ENCODE peak calls at places on chromosomes 2 and 18, in ten cellular contexts. H is A549; Z is endothelial cell of umbilical vein; L is stimulated activated naive B cell treated with anti-CD40 and anti-IgM and Interleukin-4, amounts not matched to agents 10 μg/mL and 1 μg/mL and 100 μg/mL, for 72 hours; C is colonic mucosa; W is Panc1; G is cardiac fibroblast; D is heart right ventricle; Y is posterior cingulate gyrus; I is AML-193. E is an unnamed sample.

GRCh38 chr2:17309741-17310339 is 208.4 kb downstream of the RAD51AP2 start:
- DNase-seq in G (peak), D (no peak), C (peak), L (peak), W (peak), Y (no peak), I (peak), Z (peak), H (peak), E (no peak)

GRCh38 chr2:134976074-134976702 is 57.6 kb downstream of the CCNT2 start:
- DNase-seq in D (no peak), I (no peak), L (no peak), Y (no peak), Z (peak), G (no peak), W (no peak), H (no peak), C (no peak), E (no peak)

GRCh38 chr2:73202156-73203054 is at the start of gene NOTO:
- DNase-seq in D (no peak), L (no peak), Z (no peak), H (no peak), I (no peak), C (no peak), Y (no peak), G (no peak), W (no peak), E (no peak)

GRCh38 chr18:77671456-77672167 is 422.0 kb downstream of the GALR1 start:
- DNase-seq in W (no peak), Y (no peak), C (no peak), G (no peak), L (no peak), D (no peak), Z (no peak), H (no peak), I (no peak), E (no peak)

GRCh38 chr2:240925576-240926515 is 19.7 kb downstream of the CROCC2 start:
- DNase-seq in I (no peak), G (no peak), Y (peak), C (peak), L (no peak), D (peak), W (no peak), Z (no peak), H (no peak), E (no peak)

GRCh38 chr2:161418715-161419337 is 2.7 kb downstream of the TBR1 start:
- DNase-seq in L (no peak), C (peak), Y (no peak), I (no peak), G (no peak), Z (no peak), H (no peak), W (no peak), D (peak), E (no peak)

GRCh38 chr2:201259216-201259615 is 1.1 kb upstream of the CASP8 start:
- DNase-seq in C (peak), D (no peak), G (no peak), L (no peak), Y (no peak), I (no peak), Z (no peak), H (no peak), W (no peak), E (no peak)

GRCh38 chr2:107376910-107377309 is 449.8 kb upstream of the RGPD4 start:
- DNase-seq in H (no peak), Z (no peak), G (no peak), Y (no peak), I (no peak), L (no peak), W (no peak), C (no peak), D (peak), E (no peak)

GRCh38 chr18:68234676-68235075 is 480.2 kb downstream of the TMX3 start:
- DNase-seq in G (no peak), Y (no peak), W (no peak), Z (no peak), C (no peak), L (no peak), I (no peak), D (no peak), H (no peak), E (no peak)

GRCh38 chr2:137893145-137893544 is 71.1 kb upstream of the HNMT start:
- DNase-seq in I (no peak), Z (no peak), D (no peak), H (no peak), W (no peak), C (no peak), L (no peak), G (no peak), Y (no peak), E (no peak)

GRCh38 chr2:41502752-41503151 is 545.1 kb upstream of the PKDCC start:
- DNase-seq in Z (no peak), L (no peak), W (no peak), G (no peak), D (no peak), I (no peak), Y (no peak), H (no peak), C (no peak), E (no peak)

GRCh38 chr18:70489556-70489955 is 200.7 kb downstream of the SOCS6 start:
- DNase-seq in D (no peak), Y (no peak), L (no peak), G (no peak), C (no peak), W (no peak), I (no peak), Z (no peak), H (no peak), E (no peak)

GRCh38 chr18:3481696-3482210 is 31.8 kb downstream of the TGIF1 start:
- DNase-seq in D (no peak), C (peak), Z (peak), I (peak), W (no peak), G (peak), Y (no peak), L (no peak), H (no peak), E (no peak)

GRCh38 chr2:241315879-241316700 is at the start of gene SEPTIN2:
- DNase-seq in L (peak), C (peak), W (no peak), G (peak), I (peak), Y (no peak), D (no peak), H (peak), Z (peak), E (no peak)

GRCh38 chr2:170177950-170178781 is at the start of gene MYO3B:
- DNase-seq in W (no peak), G (peak), C (no peak), H (no peak), D (no peak), L (no peak), Y (no peak), Z (no peak), I (no peak), E (no peak)

GRCh38 chr2:130744287-130745117 is 10.8 kb upstream of the AMER3 start:
- DNase-seq in Y (no peak), W (no peak), G (no peak), C (peak), D (no peak), H (no peak), L (no peak), Z (no peak), I (no peak), E (no peak)

GRCh38 chr2:85242321-85242720 is 85.5 kb downstream of the TGOLN2 start:
- DNase-seq in Z (no peak), G (no peak), C (no peak), I (no peak), D (no peak), Y (no peak), L (no peak), H (no peak), W (no peak), E (no peak)

GRCh38 chr2:161576421-161576820 is 47.8 kb upstream of the SLC4A10 start:
- DNase-seq in D (no peak), G (peak), L (no peak), H (peak), Z (no peak), W (no peak), I (no peak), C (no peak), Y (no peak), E (no peak)

GRCh38 chr2:238231251-238231793 is 8.5 kb downstream of the HES6 start:
- DNase-seq in Y (peak), D (peak), C (peak), Z (peak), W (peak), H (peak), G (peak), L (peak), I (no peak), E (no peak)

GRCh38 chr2:239184179-239184578 is 216.6 kb downstream of the HDAC4 start:
- DNase-seq in I (no peak), L (no peak), Y (peak), G (no peak), H (no peak), D (no peak), Z (no peak), W (no peak), C (no peak), E (no peak)

GRCh38 chr2:45918816-45919655 is 267.6 kb downstream of the PRKCE start:
- DNase-seq in L (peak), D (no peak), I (peak), H (no peak), W (no peak), Y (no peak), G (no peak), C (no peak), Z (peak), E (no peak)

GRCh38 chr2:68196120-68196716 is 38.5 kb downstream of the PNO1 start:
- DNase-seq in G (peak), Y (no peak), D (no peak), H (peak), Z (peak), I (no peak), W (no peak), C (peak), L (no peak), E (no peak)

GRCh38 chr2:6202756-6203155 is 510.6 kb downstream of the SOX11 start:
- DNase-seq in W (no peak), L (no peak), G (no peak), I (no peak), Y (no peak), Z (no peak), D (no peak), H (no peak), C (no peak), E (no peak)

GRCh38 chr2:240399419-240400318 is 35.8 kb upstream of the GPC1 start:
- DNase-seq in H (no peak), L (no peak), D (no peak), G (no peak), Z (no peak), I (no peak), W (no peak), Y (peak), C (no peak), E (no peak)

E was measured in SIG-M5.